ENCODE peak calls at places on chromosomes 1 and 21, in eight cellular contexts. V is cardiac muscle cell, J is tibial artery, U is heart left ventricle, H is GM23338, I is neural progenitor cell, O is GM12878, Q is lung. G is an unnamed sample. For H3K36me3, the result is how much of the 10 kb centered on the place peaks cover.

GRCh38 chr1:230426246-230427101 is at the start of gene PGBD5:
- DNase-seq in J (peak), I (peak), Q (peak), H (peak), O (no peak), U (peak), V (peak), G (peak)

GRCh38 chr1:7611421-7612010 is 159.6 kb upstream of the VAMP3 start:
- DNase-seq in I (no peak), O (no peak), H (no peak), Q (no peak), V (no peak), J (peak), U (no peak), G (no peak)

GRCh38 chr21:27586326-27586725 is 619.4 kb upstream of the ADAMTS5 start:
- DNase-seq in H (no peak), U (no peak), Q (no peak), V (no peak), O (no peak), J (no peak), I (no peak), G (no peak)

GRCh38 chr1:85708826-85709222 is 591 bp upstream of the ZNHIT6 start:
- DNase-seq in H (peak), J (no peak), V (no peak), Q (no peak), O (no peak), I (no peak), U (no peak), G (no peak)

GRCh38 chr1:43435146-43436145 is 18.3 kb downstream of the HYI start:
- DNase-seq in Q (no peak), J (peak), U (peak), O (no peak), I (peak), H (peak), V (peak), G (no peak)

GRCh38 chr1:203271018-203271743 is 34.1 kb upstream of the BTG2 start:
- DNase-seq in I (peak), O (no peak), V (peak), H (peak), Q (peak), J (peak), U (no peak), G (no peak)

GRCh38 chr1:200231787-200232222 is 178.0 kb downstream of the ZNF281 start:
- DNase-seq in I (no peak), O (no peak), J (no peak), Q (no peak), U (no peak), V (no peak), H (no peak), G (no peak)

GRCh38 chr1:225610539-225610938 is 42.4 kb downstream of the ENAH start:
- DNase-seq in H (no peak), J (no peak), U (no peak), V (no peak), O (no peak), I (no peak), Q (no peak), G (no peak)

DNA sequence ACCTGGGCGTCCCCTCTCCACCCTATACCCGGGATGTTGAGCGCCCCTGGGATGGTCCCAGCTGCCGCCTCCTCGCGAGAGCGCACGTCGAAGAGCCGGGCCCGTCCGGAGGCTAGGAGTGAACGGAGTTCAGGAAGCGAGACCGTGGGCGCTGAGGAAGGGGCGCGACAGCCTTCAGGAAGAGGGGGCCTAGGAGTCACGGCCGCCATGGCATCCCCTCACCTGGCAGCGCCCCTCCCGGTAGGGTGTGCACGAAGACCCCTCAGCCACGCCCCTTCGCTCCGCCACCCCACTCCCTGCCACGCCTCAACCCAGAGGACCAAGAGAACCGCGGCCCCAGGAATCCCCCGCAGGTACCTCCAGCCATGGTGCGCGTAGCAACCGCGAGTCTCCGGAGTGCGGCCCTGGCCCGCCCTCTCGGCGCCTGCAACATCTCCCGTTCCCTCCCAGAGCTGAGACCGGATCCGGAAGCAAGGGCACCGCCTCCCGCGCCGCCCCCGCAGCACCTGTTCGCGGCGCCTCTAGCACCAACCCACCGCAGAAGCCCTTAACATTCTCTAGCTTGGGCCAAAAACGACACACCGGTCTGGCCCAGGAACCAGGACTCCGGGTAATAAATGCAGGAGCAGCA is at the start of gene TSTD1:
- DNase-seq in J (no peak), Q (peak), U (peak), H (peak), I (peak), V (peak), O (no peak), G (peak)
- H3K4me3 ChIP-seq in J (peak), Q (peak), U (peak), H (peak), I (peak), V (peak), O (peak), G (peak)

GRCh38 chr1:159184201-159184600 is 12.8 kb downstream of the CADM3 start:
- DNase-seq in O (no peak), I (no peak), H (no peak), U (no peak), Q (no peak), J (no peak), V (no peak), G (no peak)
- H3K36me3 ChIP-seq in O (under half), I (under half), H (under half), U (under half), Q (under half), J (under half), V (under half), G (under half)

GRCh38 chr1:119372493-119373086 is 4.0 kb downstream of the HAO2 start:
- DNase-seq in O (no peak), Q (peak), V (peak), H (peak), U (no peak), J (no peak), I (peak), G (no peak)
- TF ChIP-seq CTCF in O (no peak), Q (no peak), V (peak), H (peak), U (no peak), J (no peak), I (peak), G (peak)

GRCh38 chr1:62198781-62199125 is 4.1 kb downstream of the L1TD1 start:
- DNase-seq in H (no peak), J (no peak), O (no peak), V (peak), U (no peak), I (no peak), Q (no peak), G (no peak)
- H3K4me3 ChIP-seq in H (peak), J (no peak), O (no peak), V (no peak), U (no peak), I (no peak), Q (no peak), G (no peak)

DNA sequence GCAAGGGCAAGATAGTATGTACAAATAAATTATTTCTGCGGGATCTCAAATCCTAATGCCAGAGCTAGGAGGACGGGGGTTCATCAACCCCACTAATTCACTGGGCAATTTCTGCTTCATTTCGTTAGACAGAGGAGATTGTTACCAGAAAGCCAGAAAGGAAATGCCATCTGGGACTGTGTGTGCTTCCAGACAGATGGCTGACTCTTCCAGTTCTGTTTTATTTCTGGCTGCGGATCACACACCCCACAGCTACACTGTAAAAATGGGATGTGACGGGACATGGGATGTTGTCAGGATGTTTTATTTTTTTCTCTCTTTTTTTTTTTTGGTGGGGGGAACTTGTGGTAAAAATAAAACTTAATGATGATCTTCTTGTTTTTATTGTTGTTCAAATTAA is 114.4 kb downstream of the NUF2 start:
- DNase-seq in U (no peak), Q (no peak), V (no peak), O (no peak), H (no peak), J (no peak), I (no peak), G (no peak)
- H3K36me3 ChIP-seq in U (under half), Q (under half), V (under half), O (under half), H (under half), J (under half), I (under half), G (under half)

GRCh38 chr1:44542415-44543063 is 131.7 kb downstream of the TMEM53 start:
- DNase-seq in Q (no peak), O (no peak), J (no peak), I (no peak), U (no peak), V (peak), H (no peak), G (no peak)

GRCh38 chr1:44545961-44546360 is 128.3 kb downstream of the TMEM53 start:
- DNase-seq in Q (no peak), O (no peak), H (no peak), V (no peak), J (no peak), U (no peak), I (no peak), G (no peak)

GRCh38 chr1:44544960-44545359 is 129.3 kb downstream of the TMEM53 start:
- DNase-seq in J (no peak), I (no peak), H (no peak), U (no peak), V (no peak), Q (no peak), O (no peak), G (no peak)

GRCh38 chr1:44543816-44544185 is 130.5 kb downstream of the TMEM53 start:
- DNase-seq in O (no peak), H (peak), Q (no peak), V (no peak), U (no peak), J (no peak), I (peak), G (no peak)

GRCh38 chr1:44543064-44543815 is 131.0 kb downstream of the TMEM53 start:
- DNase-seq in H (peak), I (peak), Q (no peak), V (no peak), U (no peak), J (no peak), O (no peak), G (no peak)
- TF ChIP-seq CTCF in H (peak), I (peak), Q (no peak), V (no peak), U (no peak), J (no peak), O (no peak), G (no peak)

DNA sequence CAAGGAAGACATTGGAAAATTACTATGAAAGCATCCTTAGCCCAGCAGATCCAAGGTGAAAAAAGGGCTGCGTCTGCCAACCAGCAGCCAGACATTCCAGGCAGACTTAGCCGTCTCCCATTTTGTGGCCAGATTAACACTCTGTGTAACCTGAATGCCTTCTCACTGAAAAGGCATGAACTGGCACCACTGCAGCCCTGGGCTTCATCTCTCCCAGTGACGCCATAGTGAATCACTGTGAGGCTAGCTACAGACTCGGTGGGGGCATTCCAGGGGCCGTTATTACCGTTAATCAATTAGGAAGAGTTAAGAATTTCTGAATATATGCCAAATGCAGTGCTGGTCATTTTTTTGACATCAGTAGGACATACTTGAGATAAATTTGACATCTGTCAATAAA is 627.4 kb downstream of the LMO4 start:
- DNase-seq in H (no peak), I (peak), J (peak), V (peak), Q (no peak), O (no peak), U (peak), G (no peak)
- H3K4me3 ChIP-seq in H (no peak), I (no peak), J (no peak), V (no peak), Q (no peak), O (no peak), U (no peak), G (no peak)

GRCh38 chr1:2381741-2382620 is 9.4 kb downstream of the MORN1 start:
- DNase-seq in J (peak), V (peak), I (peak), Q (peak), O (no peak), H (peak), U (peak), G (peak)
- H3K36me3 ChIP-seq in J (under half), V (under half), I (under half), Q (under half), O (under half), H (under half), U (under half), G (under half)

GRCh38 chr1:178870944-178871343 is at the start of gene ANGPTL1:
- DNase-seq in I (peak), V (no peak), H (peak), J (peak), Q (no peak), O (no peak), U (no peak), G (no peak)

GRCh38 chr1:178869114-178869697 is 1.7 kb downstream of the ANGPTL1 start:
- DNase-seq in U (no peak), I (peak), V (no peak), Q (no peak), H (peak), O (no peak), J (no peak), G (no peak)

GRCh38 chr1:178868700-178869099 is 2.2 kb downstream of the ANGPTL1 start:
- DNase-seq in I (no peak), J (no peak), O (no peak), V (no peak), H (no peak), Q (no peak), U (no peak), G (no peak)

GRCh38 chr1:178864326-178864725 is 6.6 kb downstream of the ANGPTL1 start:
- DNase-seq in Q (no peak), J (no peak), H (no peak), I (no peak), U (no peak), V (no peak), O (no peak), G (no peak)

DNA sequence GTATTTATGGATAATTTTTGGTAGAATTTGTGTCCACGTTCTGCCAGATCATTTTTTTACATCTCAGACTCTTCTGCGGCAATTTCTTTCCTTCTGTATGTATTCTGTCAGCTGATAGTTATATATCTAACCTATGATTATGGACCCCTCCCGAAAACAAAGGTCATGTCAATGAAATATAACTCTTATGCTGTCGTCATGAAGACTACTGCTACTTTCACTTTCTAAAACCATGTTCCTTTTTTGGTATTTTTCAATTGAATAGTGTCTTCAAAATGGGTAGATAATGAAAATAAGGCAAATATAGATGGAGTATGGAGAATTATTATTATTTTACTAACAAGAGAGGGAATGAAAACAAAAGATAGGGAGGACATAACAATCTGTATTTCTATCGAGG is 3.2 kb downstream of the ANGPTL1 start:
- DNase-seq in U (no peak), V (no peak), H (no peak), J (no peak), O (no peak), Q (no peak), I (no peak), G (no peak)
- TF ChIP-seq CTCF in U (no peak), V (no peak), H (no peak), J (no peak), O (no peak), Q (no peak), I (no peak), G (no peak)